ENCODE peak calls at places on chromosome 1, in four cellular contexts. F is globus pallidus, L is kidney tubule cell, Z is iPS-NIHi11. U is an unnamed sample.

GRCh38 chr1:37056201-37056764 is 22.0 kb upstream of the GRIK3 start:
- DNase-seq in F (no peak), L (no peak), Z (peak; percentile 31), U (no peak)

GRCh38 chr1:110465038-110465813 is 14.3 kb downstream of the PROK1 start:
- DNase-seq in F (no peak), L (no peak), Z (no peak), U (no peak)

GRCh38 chr1:207565546-207566468 is 69.8 kb downstream of the CR1 start:
- DNase-seq in F (peak; percentile 65), L (peak; percentile 25), Z (peak; percentile 18), U (no peak)

GRCh38 chr1:7659514-7659913 is 111.6 kb upstream of the VAMP3 start:
- DNase-seq in F (no peak), L (no peak), Z (no peak), U (no peak)

GRCh38 chr1:16371725-16372124 is 4.7 kb downstream of the SZRD1 start:
- DNase-seq in F (no peak), L (peak; percentile 37), Z (no peak), U (no peak)

GRCh38 chr1:210883821-210884220 is 250.1 kb downstream of the KCNH1 start:
- DNase-seq in F (no peak), L (peak; percentile 86), Z (no peak), U (no peak)

GRCh38 chr1:51264470-51264869 is 28.4 kb downstream of the RNF11 start:
- DNase-seq in F (peak; percentile 8), L (peak; percentile 87), Z (no peak), U (no peak)

GRCh38 chr1:17097787-17098186 is 21.5 kb downstream of the PADI2 start:
- DNase-seq in F (no peak), L (no peak), Z (peak; percentile 32), U (no peak)

GRCh38 chr1:22619808-22620207 is 16.6 kb upstream of the C1QA start:
- DNase-seq in F (no peak), L (no peak), Z (no peak), U (no peak)

GRCh38 chr1:38028105-38028591 is 15.6 kb downstream of the UTP11 start:
- DNase-seq in F (no peak), L (peak; percentile 37), Z (no peak), U (no peak)

GRCh38 chr1:30318864-30319718 is 404.3 kb downstream of the MATN1 start:
- DNase-seq in F (no peak), L (no peak), Z (no peak), U (no peak)

GRCh38 chr1:7388141-7388487 is 383.0 kb upstream of the VAMP3 start:
- DNase-seq in F (peak; percentile 20), L (no peak), Z (no peak), U (no peak)

GRCh38 chr1:191963781-191964455 is 194.3 kb upstream of the RGS18 start:
- DNase-seq in F (no peak), L (peak; percentile 45), Z (no peak), U (no peak)

GRCh38 chr1:20174937-20175666 is 10.8 kb upstream of the UBXN10 start:
- DNase-seq in F (no peak), L (no peak), Z (no peak), U (no peak)

GRCh38 chr1:43466403-43466802 is 12.7 kb upstream of the HYI start:
- DNase-seq in F (no peak), L (peak; percentile 65), Z (no peak), U (no peak)

GRCh38 chr1:207241164-207241934 is 80.1 kb upstream of the CD55 start:
- DNase-seq in F (no peak), L (no peak), Z (no peak), U (no peak)

GRCh38 chr1:119728007-119728406 is 16.3 kb downstream of the PHGDH start:
- DNase-seq in F (no peak), L (peak; percentile 62), Z (no peak), U (no peak)

GRCh38 chr1:109617291-109617801 is 2.1 kb downstream of the GNAT2 start:
- DNase-seq in F (no peak), L (peak; percentile 72), Z (peak; percentile 35), U (no peak)

GRCh38 chr1:226429051-226429461 is 21.2 kb upstream of the PARP1 start:
- DNase-seq in F (no peak), L (peak; percentile 83), Z (no peak), U (no peak)

GRCh38 chr1:95035536-95035935 is 37.2 kb downstream of the ALG14 start:
- DNase-seq in F (no peak), L (peak; percentile 89), Z (no peak), U (no peak)

GRCh38 chr1:215665212-215665611 is 98.1 kb downstream of the KCTD3 start:
- DNase-seq in F (no peak), L (peak; percentile 89), Z (no peak), U (no peak)

GRCh38 chr1:154434346-154435075 is 29.4 kb downstream of the IL6R start:
- DNase-seq in F (peak; percentile 59), L (no peak), Z (no peak), U (peak; percentile 45)

GRCh38 chr1:200075938-200076546 is 48.5 kb downstream of the NR5A2 start:
- DNase-seq in F (peak; percentile 25), L (peak; percentile 53), Z (no peak), U (no peak)

GRCh38 chr1:71046891-71047634 is 553 bp downstream of the PTGER3 start:
- DNase-seq in F (no peak), L (peak; percentile 27), Z (peak; percentile 37), U (no peak)